ENCODE peak calls at places on chromosomes 13 and 19, in ten cellular contexts. One of them, this sample, is unnamed.

GRCh38 chr13:60155978-60156377 is 7.8 kb downstream of the DIAPH3 start:
- DNase-seq in GM23338: peak; percentile 58
- DNase-seq in HepG2: no peak
- DNase-seq in K562: no peak
- DNase-seq in stomach: no peak
- DNase-seq in suprapubic skin: no peak
- DNase-seq in HCT116: no peak
- DNase-seq in breast epithelium: no peak
- DNase-seq in sigmoid colon: no peak
- DNase-seq in HL-60: no peak
- DNase-seq in this sample: no peak

GRCh38 chr19:6801397-6802086 is 29.0 kb downstream of the VAV1 start:
- DNase-seq in sigmoid colon: peak; percentile 82
- DNase-seq in breast epithelium: no peak
- DNase-seq in GM23338: peak; percentile 77
- DNase-seq in HepG2: no peak
- DNase-seq in HL-60: peak; percentile 97
- DNase-seq in suprapubic skin: peak; percentile 74
- DNase-seq in HCT116: peak; percentile 56
- DNase-seq in stomach: peak; percentile 65
- DNase-seq in K562: peak; percentile 46
- DNase-seq in this sample: peak; percentile 22

GRCh38 chr13:28173793-28174192 is 35.4 kb downstream of the PAN3 start:
- DNase-seq in HL-60: no peak
- DNase-seq in suprapubic skin: no peak
- DNase-seq in HepG2: no peak
- DNase-seq in stomach: no peak
- DNase-seq in GM23338: no peak
- DNase-seq in K562: no peak
- DNase-seq in breast epithelium: no peak
- DNase-seq in HCT116: no peak
- DNase-seq in sigmoid colon: no peak
- DNase-seq in this sample: no peak

GRCh38 chr13:87684850-87685735 is 13.9 kb downstream of the SLITRK5 start:
- DNase-seq in breast epithelium: no peak
- DNase-seq in HCT116: no peak
- DNase-seq in suprapubic skin: no peak
- DNase-seq in HepG2: no peak
- DNase-seq in HL-60: no peak
- DNase-seq in GM23338: no peak
- DNase-seq in sigmoid colon: no peak
- DNase-seq in K562: no peak
- DNase-seq in stomach: no peak
- DNase-seq in this sample: no peak

GRCh38 chr13:80256352-80256932 is 84.5 kb downstream of the SPRY2 start:
- DNase-seq in suprapubic skin: no peak
- DNase-seq in sigmoid colon: no peak
- DNase-seq in K562: no peak
- DNase-seq in GM23338: no peak
- DNase-seq in HL-60: no peak
- DNase-seq in HCT116: no peak
- DNase-seq in HepG2: no peak
- DNase-seq in breast epithelium: no peak
- DNase-seq in stomach: no peak
- DNase-seq in this sample: no peak

GRCh38 chr19:6718741-6719539 is 1.5 kb downstream of the C3 start:
- DNase-seq in HepG2: peak; percentile 93
- DNase-seq in breast epithelium: no peak
- DNase-seq in sigmoid colon: peak; percentile 67
- DNase-seq in stomach: no peak
- DNase-seq in K562: peak; percentile 99
- DNase-seq in GM23338: peak; percentile 92
- DNase-seq in suprapubic skin: peak; percentile 72
- DNase-seq in HL-60: no peak
- DNase-seq in HCT116: peak; percentile 79
- DNase-seq in this sample: no peak

GRCh38 chr13:99322297-99323103 is 15.3 kb upstream of the GPR183 start:
- DNase-seq in HepG2: no peak
- DNase-seq in HCT116: no peak
- DNase-seq in HL-60: no peak
- DNase-seq in breast epithelium: no peak
- DNase-seq in sigmoid colon: no peak
- DNase-seq in GM23338: no peak
- DNase-seq in K562: peak; percentile 24
- DNase-seq in stomach: no peak
- DNase-seq in suprapubic skin: no peak
- DNase-seq in this sample: no peak

GRCh38 chr19:292951-293350 is 1.7 kb upstream of the PLPP2 start:
- DNase-seq in K562: no peak
- DNase-seq in sigmoid colon: no peak
- DNase-seq in GM23338: no peak
- DNase-seq in HCT116: no peak
- DNase-seq in stomach: peak; percentile 11
- DNase-seq in HepG2: no peak
- DNase-seq in suprapubic skin: no peak
- DNase-seq in HL-60: no peak
- DNase-seq in breast epithelium: no peak
- DNase-seq in this sample: no peak

GRCh38 chr19:35107541-35107939 is 8.1 kb upstream of the FXYD3 start:
- DNase-seq in HepG2: peak; percentile 90
- DNase-seq in sigmoid colon: peak; percentile 80
- DNase-seq in HL-60: no peak
- DNase-seq in HCT116: peak; percentile 78
- DNase-seq in stomach: peak; percentile 72
- DNase-seq in K562: peak; percentile 68
- DNase-seq in suprapubic skin: no peak
- DNase-seq in GM23338: no peak
- DNase-seq in breast epithelium: peak; percentile 78
- DNase-seq in this sample: no peak

GRCh38 chr19:29091127-29091526 is 121.8 kb downstream of the UQCRFS1 start:
- DNase-seq in suprapubic skin: no peak
- DNase-seq in HCT116: no peak
- DNase-seq in HepG2: no peak
- DNase-seq in HL-60: no peak
- DNase-seq in breast epithelium: no peak
- DNase-seq in stomach: no peak
- DNase-seq in K562: no peak
- DNase-seq in sigmoid colon: no peak
- DNase-seq in GM23338: peak; percentile 42
- DNase-seq in this sample: no peak

GRCh38 chr13:34161829-34162544 is 344.0 kb downstream of the RFC3 start:
- DNase-seq in HepG2: peak; percentile 25
- DNase-seq in HL-60: no peak
- DNase-seq in breast epithelium: no peak
- DNase-seq in stomach: no peak
- DNase-seq in GM23338: no peak
- DNase-seq in sigmoid colon: no peak
- DNase-seq in HCT116: no peak
- DNase-seq in K562: no peak
- DNase-seq in suprapubic skin: no peak
- DNase-seq in this sample: no peak

GRCh38 chr13:93784191-93784590 is 557.6 kb downstream of the GPC6 start:
- DNase-seq in GM23338: no peak
- DNase-seq in suprapubic skin: no peak
- DNase-seq in HCT116: no peak
- DNase-seq in K562: no peak
- DNase-seq in HL-60: no peak
- DNase-seq in breast epithelium: no peak
- DNase-seq in HepG2: no peak
- DNase-seq in stomach: no peak
- DNase-seq in sigmoid colon: no peak
- DNase-seq in this sample: no peak

GRCh38 chr19:50327461-50328256 is 1.5 kb downstream of the KCNC3 start:
- DNase-seq in GM23338: peak; percentile 23
- DNase-seq in HCT116: no peak
- DNase-seq in HepG2: no peak
- DNase-seq in stomach: no peak
- DNase-seq in K562: no peak
- DNase-seq in sigmoid colon: no peak
- DNase-seq in suprapubic skin: no peak
- DNase-seq in HL-60: no peak
- DNase-seq in breast epithelium: no peak
- DNase-seq in this sample: no peak

GRCh38 chr13:78589206-78589605 is 14.1 kb downstream of the POU4F1 start:
- DNase-seq in stomach: no peak
- DNase-seq in suprapubic skin: no peak
- DNase-seq in HCT116: no peak
- DNase-seq in breast epithelium: no peak
- DNase-seq in HepG2: peak; percentile 39
- DNase-seq in K562: peak; percentile 12
- DNase-seq in sigmoid colon: no peak
- DNase-seq in HL-60: peak; percentile 52
- DNase-seq in GM23338: peak; percentile 94
- DNase-seq in this sample: no peak

GRCh38 chr13:57633950-57634828 is 2.6 kb downstream of the PCDH17 start:
- DNase-seq in sigmoid colon: peak; percentile 61
- DNase-seq in suprapubic skin: peak; percentile 48
- DNase-seq in stomach: no peak
- DNase-seq in HCT116: no peak
- DNase-seq in breast epithelium: no peak
- DNase-seq in K562: no peak
- DNase-seq in HL-60: no peak
- DNase-seq in HepG2: no peak
- DNase-seq in GM23338: peak; percentile 74
- DNase-seq in this sample: no peak

GRCh38 chr19:2592824-2593223 is 109.7 kb downstream of the GNG7 start:
- DNase-seq in HCT116: no peak
- DNase-seq in sigmoid colon: peak; percentile 30
- DNase-seq in HL-60: no peak
- DNase-seq in K562: no peak
- DNase-seq in suprapubic skin: no peak
- DNase-seq in stomach: no peak
- DNase-seq in HepG2: no peak
- DNase-seq in GM23338: no peak
- DNase-seq in breast epithelium: no peak
- DNase-seq in this sample: no peak
- TF ChIP-seq CTCF in HCT116: no peak
- TF ChIP-seq CTCF in sigmoid colon: no peak
- TF ChIP-seq CTCF in HL-60: no peak
- TF ChIP-seq CTCF in K562: no peak
- TF ChIP-seq CTCF in suprapubic skin: no peak
- TF ChIP-seq CTCF in stomach: no peak
- TF ChIP-seq CTCF in HepG2: no peak
- TF ChIP-seq CTCF in GM23338: no peak
- TF ChIP-seq CTCF in breast epithelium: no peak
- TF ChIP-seq CTCF in this sample: no peak

GRCh38 chr19:47473336-47473735 is 1.6 kb upstream of the SLC8A2 start:
- DNase-seq in HepG2: no peak
- DNase-seq in stomach: no peak
- DNase-seq in suprapubic skin: no peak
- DNase-seq in HL-60: no peak
- DNase-seq in sigmoid colon: no peak
- DNase-seq in HCT116: no peak
- DNase-seq in breast epithelium: no peak
- DNase-seq in GM23338: no peak
- DNase-seq in K562: no peak
- DNase-seq in this sample: no peak

GRCh38 chr19:47470447-47471195 is 1.1 kb downstream of the SLC8A2 start:
- DNase-seq in HL-60: no peak
- DNase-seq in HCT116: no peak
- DNase-seq in suprapubic skin: no peak
- DNase-seq in K562: no peak
- DNase-seq in stomach: no peak
- DNase-seq in sigmoid colon: no peak
- DNase-seq in HepG2: no peak
- DNase-seq in breast epithelium: no peak
- DNase-seq in GM23338: no peak
- DNase-seq in this sample: no peak

GRCh38 chr19:47469719-47470118 is 2.0 kb downstream of the SLC8A2 start:
- DNase-seq in HepG2: no peak
- DNase-seq in GM23338: no peak
- DNase-seq in K562: no peak
- DNase-seq in stomach: no peak
- DNase-seq in breast epithelium: no peak
- DNase-seq in suprapubic skin: no peak
- DNase-seq in HCT116: no peak
- DNase-seq in HL-60: no peak
- DNase-seq in sigmoid colon: no peak
- DNase-seq in this sample: no peak

GRCh38 chr19:47471733-47472457 is at the start of gene SLC8A2:
- DNase-seq in breast epithelium: peak; percentile 78
- DNase-seq in stomach: peak; percentile 51
- DNase-seq in sigmoid colon: peak; percentile 93
- DNase-seq in K562: peak; percentile 99
- DNase-seq in GM23338: peak; percentile 95
- DNase-seq in HCT116: peak; percentile 35
- DNase-seq in HL-60: peak; percentile 52
- DNase-seq in suprapubic skin: no peak
- DNase-seq in HepG2: peak; percentile 52
- DNase-seq in this sample: peak; percentile 49

GRCh38 chr19:47471381-47471732 is 336 bp downstream of the SLC8A2 start:
- DNase-seq in GM23338: no peak
- DNase-seq in sigmoid colon: no peak
- DNase-seq in stomach: no peak
- DNase-seq in HCT116: no peak
- DNase-seq in K562: no peak
- DNase-seq in suprapubic skin: no peak
- DNase-seq in HL-60: no peak
- DNase-seq in HepG2: no peak
- DNase-seq in breast epithelium: no peak
- DNase-seq in this sample: no peak
- H3K4me3 ChIP-seq in GM23338: peak overlapping the region; percentile 94
- H3K4me3 ChIP-seq in sigmoid colon: peak overlapping the region; percentile 49
- H3K4me3 ChIP-seq in stomach: peak overlapping the region; percentile 35
- H3K4me3 ChIP-seq in HCT116: no peak overlapping the region
- H3K4me3 ChIP-seq in K562: no peak overlapping the region
- H3K4me3 ChIP-seq in suprapubic skin: peak overlapping the region; percentile 1
- H3K4me3 ChIP-seq in HL-60: no peak overlapping the region
- H3K4me3 ChIP-seq in HepG2: no peak overlapping the region
- H3K4me3 ChIP-seq in breast epithelium: peak overlapping the region; percentile 45
- H3K4me3 ChIP-seq in this sample: no peak overlapping the region

DNA sequence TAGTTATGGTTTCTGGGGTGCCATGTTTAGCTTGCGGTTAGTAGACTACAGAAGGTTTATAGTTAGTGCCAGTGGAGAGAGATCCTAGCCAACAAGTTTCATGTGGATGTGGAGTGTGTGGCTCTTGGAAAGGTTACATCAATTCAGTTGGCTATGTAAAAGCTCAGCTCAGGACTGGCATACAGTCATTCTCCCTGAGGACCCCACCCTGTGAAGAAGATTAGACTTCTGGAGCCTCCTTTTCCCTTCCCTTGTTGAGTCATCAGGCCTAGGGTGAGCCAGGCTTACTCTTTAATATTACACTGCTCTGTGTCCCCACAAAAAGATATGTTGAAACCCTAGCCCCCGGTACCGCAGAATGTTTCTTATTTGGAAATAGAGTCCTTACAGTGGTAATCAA is 20.5 kb downstream of the LMO7 start:
- DNase-seq in HepG2: no peak
- DNase-seq in HL-60: no peak
- DNase-seq in HCT116: no peak
- DNase-seq in GM23338: no peak
- DNase-seq in sigmoid colon: no peak
- DNase-seq in K562: no peak
- DNase-seq in breast epithelium: no peak
- DNase-seq in suprapubic skin: no peak
- DNase-seq in stomach: no peak
- DNase-seq in this sample: no peak
- TF ChIP-seq POLR2AphosphoS5 in HepG2: no peak
- TF ChIP-seq POLR2AphosphoS5 in HL-60: no peak
- TF ChIP-seq POLR2AphosphoS5 in HCT116: no peak
- TF ChIP-seq POLR2AphosphoS5 in GM23338: no peak
- TF ChIP-seq POLR2AphosphoS5 in sigmoid colon: no peak
- TF ChIP-seq POLR2AphosphoS5 in K562: no peak
- TF ChIP-seq POLR2AphosphoS5 in breast epithelium: no peak
- TF ChIP-seq POLR2AphosphoS5 in suprapubic skin: no peak
- TF ChIP-seq POLR2AphosphoS5 in stomach: no peak
- TF ChIP-seq POLR2AphosphoS5 in this sample: no peak

GRCh38 chr13:72696590-72696989 is 30.8 kb downstream of the MZT1 start:
- DNase-seq in sigmoid colon: no peak
- DNase-seq in breast epithelium: no peak
- DNase-seq in GM23338: no peak
- DNase-seq in HepG2: no peak
- DNase-seq in K562: no peak
- DNase-seq in suprapubic skin: no peak
- DNase-seq in stomach: no peak
- DNase-seq in HCT116: peak; percentile 1
- DNase-seq in HL-60: no peak
- DNase-seq in this sample: no peak
- TF ChIP-seq CTCF in sigmoid colon: no peak
- TF ChIP-seq CTCF in breast epithelium: peak; percentile 10
- TF ChIP-seq CTCF in GM23338: peak; percentile 40
- TF ChIP-seq CTCF in HepG2: no peak
- TF ChIP-seq CTCF in K562: no peak
- TF ChIP-seq CTCF in suprapubic skin: no peak
- TF ChIP-seq CTCF in stomach: no peak
- TF ChIP-seq CTCF in HCT116: peak; percentile 53
- TF ChIP-seq CTCF in HL-60: no peak
- TF ChIP-seq CTCF in this sample: peak; percentile 33